ENCODE peak calls at places on chromosomes 2 and 18, in four cellular contexts. R is nephron progenitor cell; O is activated CD4-positive, CD25-positive, alpha-beta regulatory T cell treated with anti-CD3 and anti-CD28 coated beads, Interleukin-2, amount 50 U/mL, for 72 hours; M is GDM1. C is an unnamed sample.

GRCh38 chr2:216714412-216714775 is 19.0 kb upstream of the IGFBP5 start:
- DNase-seq in R (no peak), O (no peak), M (no peak), C (no peak)

GRCh38 chr2:27803046-27803445 is 31.5 kb downstream of the MRPL33 start:
- DNase-seq in R (no peak), O (no peak), M (no peak), C (no peak)

GRCh38 chr2:37361416-37361815 is 17.0 kb downstream of the QPCT start:
- DNase-seq in M (no peak), O (no peak), R (no peak), C (no peak)

GRCh38 chr2:14543284-14543683 is 89.2 kb upstream of the LRATD1 start:
- DNase-seq in O (no peak), R (no peak), M (no peak), C (no peak)

GRCh38 chr2:19764998-19765397 is 136.8 kb downstream of the TTC32 start:
- DNase-seq in O (no peak), R (no peak), M (no peak), C (no peak)

GRCh38 chr2:55112229-55113016 is 62.2 kb upstream of the RTN4 start:
- DNase-seq in M (peak), O (no peak), R (peak), C (no peak)

GRCh38 chr2:152387046-152387445 is 52.1 kb downstream of the FMNL2 start:
- DNase-seq in O (no peak), M (no peak), R (no peak), C (no peak)

GRCh38 chr2:15941970-15942710 is 1.8 kb downstream of the MYCN start:
- DNase-seq in R (peak), M (peak), O (peak), C (no peak)

GRCh38 chr18:26159353-26159752 is 25.7 kb downstream of the PSMA8 start:
- DNase-seq in R (no peak), M (no peak), O (no peak), C (no peak)

GRCh38 chr18:45386256-45386655 is 229.0 kb upstream of the SLC14A2 start:
- DNase-seq in O (no peak), R (peak), M (peak), C (no peak)

GRCh38 chr2:240734756-240735155 is 43.1 kb downstream of the AQP12A start:
- DNase-seq in R (no peak), M (no peak), O (no peak), C (no peak)

GRCh38 chr18:47996091-47996541 is 65.7 kb upstream of the SMAD2 start:
- DNase-seq in R (no peak), M (no peak), O (no peak), C (no peak)

GRCh38 chr2:46836295-46837111 is 79.1 kb downstream of the MCFD2 start:
- DNase-seq in O (no peak), R (no peak), M (peak), C (no peak)

GRCh38 chr2:239329284-239329971 is 71.4 kb downstream of the HDAC4 start:
- DNase-seq in O (peak), M (no peak), R (no peak), C (no peak)

GRCh38 chr18:48827321-48828200 is 123.2 kb downstream of the SMAD7 start:
- DNase-seq in O (peak), M (no peak), R (peak), C (peak)

GRCh38 chr2:60450488-60450887 is 103.0 kb downstream of the BCL11A start:
- DNase-seq in M (no peak), R (no peak), O (no peak), C (no peak)

GRCh38 chr2:189798312-189799029 is 14.2 kb downstream of the PMS1 start:
- DNase-seq in O (no peak), R (no peak), M (no peak), C (no peak)

GRCh38 chr18:2961828-2962227 is 51.1 kb downstream of the LPIN2 start:
- DNase-seq in O (no peak), R (peak), M (no peak), C (no peak)

GRCh38 chr2:74457129-74457548 is 1.1 kb upstream of the WBP1 start:
- DNase-seq in O (no peak), R (no peak), M (no peak), C (no peak)

GRCh38 chr18:38312532-38312931 is 746.9 kb upstream of the CELF4 start:
- DNase-seq in O (no peak), R (no peak), M (no peak), C (no peak)

C was measured in AG09319.